ENCODE peak calls at places on chromosomes 5 and 9, in five cellular contexts. N is right lobe of liver; Q is CD8-positive, alpha-beta T cell; D is neural crest cell; L is sigmoid colon. M is an unnamed sample.

GRCh38 chr5:130168211-130168610 is 263.9 kb downstream of the CHSY3 start:
- DNase-seq in N (no peak), Q (no peak), D (no peak), L (no peak), M (no peak)

GRCh38 chr5:103523319-103523718 is 39.3 kb downstream of the NUDT12 start:
- DNase-seq in L (no peak), Q (no peak), D (no peak), N (no peak), M (no peak)

GRCh38 chr5:64759960-64760695 is 8.4 kb downstream of the SREK1IP1 start:
- DNase-seq in Q (no peak), N (no peak), L (no peak), D (no peak), M (no peak)

GRCh38 chr5:138369249-138369648 is 16.8 kb downstream of the KDM3B start:
- DNase-seq in Q (no peak), D (no peak), L (no peak), N (no peak), M (no peak)

GRCh38 chr9:100730126-100730525 is 152.2 kb downstream of the CAVIN4 start:
- DNase-seq in Q (no peak), L (no peak), D (no peak), N (no peak), M (no peak)

GRCh38 chr5:16013334-16014065 is 166.1 kb downstream of the MARCHF11 start:
- DNase-seq in L (no peak), N (no peak), Q (no peak), D (no peak), M (no peak)

GRCh38 chr9:79913867-79914266 is 342.1 kb downstream of the TLE4 start:
- DNase-seq in D (no peak), N (no peak), Q (no peak), L (no peak), M (no peak)

GRCh38 chr5:173963107-173963506 is 25.9 kb upstream of the C5orf47 start:
- DNase-seq in Q (no peak), D (no peak), N (no peak), L (no peak), M (no peak)

GRCh38 chr5:135457424-135458071 is 5.4 kb upstream of the TIFAB start:
- DNase-seq in L (peak; percentile 66), Q (peak; percentile 25), N (peak; percentile 77), D (peak; percentile 68), M (peak; percentile 78)

GRCh38 chr5:14268738-14269137 is 125.6 kb downstream of the TRIO start:
- DNase-seq in Q (no peak), L (no peak), D (no peak), N (no peak), M (no peak)

GRCh38 chr5:93582677-93583524 is at the start of gene NR2F1:
- DNase-seq in D (peak; percentile 81), L (peak; percentile 94), N (peak; percentile 61), Q (no peak), M (peak; percentile 80)

GRCh38 chr5:13771011-13771571 is 173.4 kb downstream of the DNAH5 start:
- DNase-seq in N (no peak), L (no peak), Q (no peak), D (no peak), M (no peak)

GRCh38 chr5:84304591-84304990 is 80.1 kb downstream of the EDIL3 start:
- DNase-seq in L (no peak), D (no peak), N (no peak), Q (no peak), M (no peak)

GRCh38 chr9:18935521-18935920 is 97.5 kb downstream of the SAXO1 start:
- DNase-seq in L (no peak), D (no peak), Q (no peak), N (no peak), M (no peak)

GRCh38 chr5:94976863-94977262 is 308.0 kb downstream of the MCTP1 start:
- DNase-seq in L (no peak), D (no peak), N (no peak), Q (no peak), M (no peak)

GRCh38 chr9:111832428-111832827 is 37.7 kb upstream of the SHOC1 start:
- DNase-seq in L (no peak), N (no peak), Q (no peak), D (no peak), M (no peak)

GRCh38 chr5:52987711-52988329 is 1.3 kb upstream of the ITGA2 start:
- DNase-seq in Q (no peak), D (no peak), N (no peak), L (no peak), M (no peak)

GRCh38 chr5:151384106-151384505 is 36.7 kb upstream of the SLC36A2 start:
- DNase-seq in Q (no peak), N (no peak), L (no peak), D (no peak), M (no peak)

GRCh38 chr9:107929439-107929838 is 439.9 kb upstream of the KLF4 start:
- DNase-seq in D (no peak), N (peak; percentile 36), L (peak; percentile 85), Q (no peak), M (no peak)

GRCh38 chr9:83707518-83707767 is 315 bp downstream of the UBQLN1 start:
- DNase-seq in L (no peak), Q (no peak), N (no peak), D (no peak), M (no peak)

GRCh38 chr9:21789541-21790037 is 12.8 kb upstream of the MTAP start:
- DNase-seq in Q (no peak), L (no peak), D (peak; percentile 16), N (no peak), M (peak; percentile 52)

GRCh38 chr9:6557883-6558282 is 87.6 kb downstream of the GLDC start:
- DNase-seq in D (peak; percentile 25), N (no peak), L (no peak), Q (no peak), M (no peak)

GRCh38 chr5:126972062-126972895 is 58.1 kb downstream of the MARCHF3 start:
- DNase-seq in D (no peak), L (no peak), Q (no peak), N (no peak), M (no peak)

GRCh38 chr9:129606161-129607025 is 14.5 kb downstream of the C9orf50 start:
- DNase-seq in Q (no peak), L (no peak), N (peak; percentile 69), D (no peak), M (no peak)

GRCh38 chr9:133074111-133074651 is 12.4 kb downstream of the CEL start:
- DNase-seq in D (no peak), N (no peak), Q (no peak), L (no peak), M (no peak)

GRCh38 chr5:88948746-88949600 is 66.0 kb upstream of the MEF2C start:
- DNase-seq in D (no peak), N (no peak), Q (no peak), L (no peak), M (no peak)

GRCh38 chr5:57503433-57503832 is 20.8 kb upstream of the ACTBL2 start:
- DNase-seq in D (no peak), Q (no peak), N (no peak), L (no peak), M (no peak)

GRCh38 chr5:58972301-58972700 is 389.4 kb downstream of the RAB3C start:
- DNase-seq in L (no peak), D (no peak), Q (no peak), N (no peak), M (no peak)

GRCh38 chr5:131254741-131255140 is 9.1 kb upstream of the CDC42SE2 start:
- DNase-seq in Q (no peak), D (no peak), N (no peak), L (no peak), M (no peak)

GRCh38 chr5:131252824-131253171 is 11.1 kb upstream of the CDC42SE2 start:
- DNase-seq in D (no peak), N (peak; percentile 42), Q (peak; percentile 63), L (peak; percentile 70), M (no peak)

GRCh38 chr5:131259326-131259725 is 4.5 kb upstream of the CDC42SE2 start:
- DNase-seq in Q (no peak), L (no peak), D (no peak), N (no peak), M (no peak)

GRCh38 chr5:131258733-131259132 is 5.1 kb upstream of the CDC42SE2 start:
- DNase-seq in D (no peak), Q (no peak), L (no peak), N (no peak), M (no peak)

DNA sequence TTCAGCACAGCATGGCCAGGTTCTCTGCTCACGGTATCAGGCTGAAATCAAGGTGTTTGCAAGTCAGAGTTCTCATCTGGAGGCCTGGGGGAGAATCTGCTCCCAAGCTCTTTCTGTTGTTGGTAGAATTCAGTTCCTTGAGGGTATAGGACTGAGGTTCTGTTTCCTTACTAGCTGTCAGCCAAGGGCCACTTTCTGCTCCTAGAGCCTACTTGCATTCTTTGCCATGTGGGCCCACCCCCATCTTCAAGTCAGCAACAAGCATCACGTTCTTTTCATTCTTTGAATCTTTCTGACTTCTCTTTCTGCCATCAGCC is 7.4 kb upstream of the CDC42SE2 start:
- DNase-seq in Q (no peak), D (no peak), N (no peak), L (no peak), M (no peak)
- TF ChIP-seq CTCF in Q (no peak), D (no peak), N (no peak), L (no peak), M (no peak)

GRCh38 chr5:82641362-82641988 is 363.3 kb upstream of the RPS23 start:
- DNase-seq in D (peak; percentile 5), Q (no peak), N (peak; percentile 41), L (peak; percentile 81), M (peak; percentile 3)
- TF ChIP-seq CTCF in D (peak; percentile 78), Q (no peak), N (peak; percentile 72), L (peak; percentile 62), M (peak; percentile 62)

GRCh38 chr9:127398715-127399400 is 1.9 kb downstream of the SLC2A8 start:
- DNase-seq in N (no peak), Q (no peak), D (no peak), L (peak; percentile 54), M (no peak)

GRCh38 chr9:127396253-127396807 is 639 bp upstream of the SLC2A8 start:
- DNase-seq in L (peak; percentile 65), N (no peak), D (no peak), Q (no peak), M (no peak)

GRCh38 chr9:127396808-127397721 is at the start of gene SLC2A8:
- DNase-seq in N (peak; percentile 98), D (peak; percentile 96), Q (peak; percentile 78), L (peak; percentile 100), M (peak; percentile 98)

GRCh38 chr9:127399736-127400269 is 2.8 kb downstream of the SLC2A8 start:
- DNase-seq in Q (no peak), L (no peak), N (no peak), D (no peak), M (no peak)

GRCh38 chr9:127397722-127398647 is 1.0 kb downstream of the SLC2A8 start:
- DNase-seq in L (peak; percentile 77), Q (no peak), N (peak; percentile 59), D (peak; percentile 35), M (peak; percentile 66)
- TF ChIP-seq CTCF in L (peak; percentile 37), Q (no peak), N (peak; percentile 50), D (peak; percentile 62), M (peak; percentile 26)

DNA sequence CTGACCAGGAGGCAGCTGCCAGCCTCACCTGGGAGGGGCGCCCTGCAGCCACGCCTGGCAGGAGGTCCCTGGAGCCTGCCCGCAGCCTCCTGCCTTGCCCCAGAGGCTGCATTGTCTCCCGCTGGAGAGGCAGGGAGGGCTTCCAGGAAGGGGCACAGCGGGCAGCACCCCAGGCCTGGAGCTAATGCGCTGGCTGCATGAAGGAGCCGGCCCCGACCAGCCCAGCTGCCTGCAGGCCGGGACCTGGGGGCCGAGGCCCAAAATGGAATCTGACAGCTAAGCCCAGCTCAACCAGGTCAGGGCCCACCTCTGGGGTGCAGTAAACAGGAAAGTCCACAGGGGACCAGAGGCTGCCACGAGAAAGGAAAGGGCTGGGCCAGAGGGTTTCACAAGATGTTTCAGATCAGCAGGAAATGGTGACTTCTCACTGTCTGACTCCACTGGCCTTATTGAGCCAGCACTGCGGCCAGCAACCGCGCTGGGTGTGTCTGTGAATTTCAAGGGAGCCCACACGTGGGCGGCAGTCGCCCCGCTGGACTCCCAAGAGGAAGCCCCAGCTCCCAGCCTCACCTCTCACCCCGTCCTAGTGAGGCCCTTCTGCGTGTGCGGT is 18.6 kb upstream of the NOTCH1 start:
- DNase-seq in N (peak; percentile 75), D (no peak), L (peak; percentile 91), Q (no peak), M (peak; percentile 12)
- TF ChIP-seq CTCF in N (peak; percentile 17), D (peak; percentile 17), L (no peak), Q (no peak), M (no peak)